ENCODE peak calls at places on chromosomes 12 and 14, in ten cellular contexts. Z, I, Y, N, S, K, V, D, H and B are unnamed samples.

GRCh38 chr14:102898298-102898697 is 24.2 kb upstream of the AMN start:
- DNase-seq in Z (no peak), I (no peak), Y (no peak), N (no peak), S (no peak), K (no peak), V (no peak), D (no peak), H (no peak), B (no peak)

GRCh38 chr14:91369628-91370445 is 47.8 kb downstream of the CCDC88C start:
- DNase-seq in Z (no peak), I (peak; percentile 55), Y (no peak), N (no peak), S (no peak), K (no peak), V (no peak), D (no peak), H (no peak), B (peak; percentile 62)

GRCh38 chr12:109900752-109901580 is 892 bp downstream of the TCHP start:
- DNase-seq in Z (no peak), I (no peak), Y (no peak), N (peak; percentile 6), S (no peak), K (no peak), V (no peak), D (no peak), H (no peak), B (no peak)

GRCh38 chr14:101604935-101605767 is 43.9 kb downstream of the DIO3 start:
- DNase-seq in Z (no peak), I (no peak), Y (no peak), N (no peak), S (no peak), K (no peak), V (no peak), D (no peak), H (no peak), B (no peak)

GRCh38 chr14:64643709-64644108 is 60.5 kb upstream of the PLEKHG3 start:
- DNase-seq in Z (no peak), I (no peak), Y (no peak), N (no peak), S (no peak), K (no peak), V (no peak), D (no peak), H (no peak), B (no peak)

GRCh38 chr12:5220835-5221234 is 177.2 kb downstream of the KCNA5 start:
- DNase-seq in Z (no peak), I (peak; percentile 7), Y (no peak), N (no peak), S (no peak), K (no peak), V (no peak), D (no peak), H (no peak), B (no peak)

GRCh38 chr14:99803803-99804202 is 10.6 kb downstream of the EML1 start:
- DNase-seq in Z (no peak), I (no peak), Y (no peak), N (no peak), S (no peak), K (no peak), V (no peak), D (no peak), H (no peak), B (no peak)

GRCh38 chr12:28780960-28781359 is 368.1 kb upstream of the FAR2 start:
- DNase-seq in Z (no peak), I (no peak), Y (no peak), N (no peak), S (no peak), K (no peak), V (no peak), D (no peak), H (no peak), B (no peak)

GRCh38 chr12:122187466-122187865 is 4.5 kb downstream of the LRRC43 start:
- DNase-seq in Z (no peak), I (no peak), Y (no peak), N (no peak), S (no peak), K (no peak), V (no peak), D (no peak), H (no peak), B (no peak)

GRCh38 chr12:112111931-112112330 is 3.3 kb upstream of the NAA25 start:
- DNase-seq in Z (no peak), I (no peak), Y (no peak), N (no peak), S (no peak), K (no peak), V (no peak), D (peak; percentile 19), H (no peak), B (no peak)

GRCh38 chr14:91860238-91860637 is 7.1 kb downstream of the TC2N start:
- DNase-seq in Z (no peak), I (no peak), Y (no peak), N (no peak), S (no peak), K (no peak), V (no peak), D (no peak), H (no peak), B (no peak)

DNA sequence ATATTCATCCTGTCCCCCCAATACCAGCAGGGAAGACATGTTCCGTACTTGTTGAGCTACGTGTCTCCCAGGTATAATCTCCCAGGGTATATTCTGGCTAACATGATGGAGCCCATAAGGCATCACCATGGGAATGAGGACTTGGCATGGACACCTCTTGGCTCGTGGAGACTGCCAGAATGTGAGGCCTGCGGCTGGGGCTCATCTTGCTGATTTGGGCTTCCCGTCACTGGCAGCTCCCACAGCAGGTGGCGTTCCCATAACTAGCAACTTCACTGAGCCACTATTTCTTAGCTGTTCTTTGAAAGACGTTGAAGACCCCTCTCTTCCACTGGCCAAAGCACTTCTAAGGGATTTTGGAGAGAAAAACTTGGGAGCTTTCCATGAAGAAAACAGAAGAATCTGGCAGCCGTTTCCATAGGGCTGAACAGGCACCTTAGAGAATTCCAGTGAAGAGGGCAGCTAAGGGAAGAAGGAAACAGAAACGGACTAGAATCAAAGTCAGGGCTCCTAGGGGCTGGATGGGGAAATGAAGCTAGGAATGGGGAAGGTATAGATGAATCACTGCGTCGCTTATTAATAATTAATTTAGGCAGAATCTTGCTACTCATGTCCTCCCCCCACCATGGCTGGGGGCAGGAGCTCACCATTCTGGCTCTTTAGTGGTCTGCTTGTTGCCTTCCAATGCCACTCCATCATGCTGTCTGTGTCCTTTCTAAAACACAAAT is 39.7 kb upstream of the FOS start:
- DNase-seq in Z (no peak), I (no peak), Y (peak; percentile 46), N (no peak), S (no peak), K (no peak), V (no peak), D (peak; percentile 52), H (no peak), B (no peak)
- TF ChIP-seq CTCF in Z (no peak), I (no peak), Y (no peak), N (no peak), S (no peak), K (no peak), V (no peak), D (peak; percentile 39), H (peak; percentile 29), B (no peak)

DNA sequence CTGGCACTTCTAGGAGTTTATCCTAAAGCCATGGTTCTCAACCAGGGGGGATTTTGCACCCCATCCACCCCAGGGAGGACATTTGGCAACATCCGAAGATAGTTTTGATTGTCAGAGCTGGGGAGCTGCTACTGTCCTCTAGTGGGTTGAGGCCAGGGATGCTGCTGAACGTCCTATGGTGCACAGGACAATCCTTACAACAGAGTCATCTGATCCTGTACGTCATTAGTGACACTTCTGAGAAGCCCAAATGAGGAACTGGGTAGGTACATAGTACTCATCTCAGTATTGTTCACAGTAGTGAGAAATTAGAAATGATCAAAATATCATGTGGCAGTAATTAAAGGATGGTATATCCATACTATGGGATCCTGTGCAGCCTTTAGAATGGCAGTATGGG is 185.1 kb downstream of the CHST11 start:
- DNase-seq in Z (no peak), I (no peak), Y (no peak), N (no peak), S (no peak), K (peak; percentile 64), V (peak; percentile 77), D (no peak), H (no peak), B (peak; percentile 80)
- TF ChIP-seq CTCF in Z (no peak), I (no peak), Y (no peak), N (no peak), S (no peak), K (peak; percentile 66), V (peak; percentile 57), D (no peak), H (no peak), B (peak; percentile 29)

GRCh38 chr12:85448548-85449139 is 168.6 kb downstream of the ALX1 start:
- DNase-seq in Z (no peak), I (no peak), Y (peak; percentile 30), N (peak; percentile 15), S (no peak), K (no peak), V (no peak), D (no peak), H (no peak), B (no peak)
- TF ChIP-seq CTCF in Z (peak; percentile 17), I (no peak), Y (peak; percentile 39), N (peak; percentile 40), S (peak; percentile 45), K (peak; percentile 24), V (no peak), D (peak; percentile 33), H (no peak), B (no peak)

GRCh38 chr14:32514236-32514635 is 185.1 kb downstream of the AKAP6 start:
- DNase-seq in Z (no peak), I (peak; percentile 13), Y (peak; percentile 25), N (no peak), S (no peak), K (no peak), V (no peak), D (no peak), H (no peak), B (no peak)

GRCh38 chr14:32510815-32511214 is 181.7 kb downstream of the AKAP6 start:
- DNase-seq in Z (no peak), I (no peak), Y (peak; percentile 5), N (no peak), S (no peak), K (no peak), V (no peak), D (no peak), H (no peak), B (no peak)

GRCh38 chr14:32512813-32513212 is 183.7 kb downstream of the AKAP6 start:
- DNase-seq in Z (no peak), I (no peak), Y (peak; percentile 34), N (peak; percentile 27), S (no peak), K (no peak), V (no peak), D (no peak), H (no peak), B (no peak)

GRCh38 chr14:32512348-32512747 is 183.2 kb downstream of the AKAP6 start:
- DNase-seq in Z (no peak), I (no peak), Y (no peak), N (no peak), S (no peak), K (no peak), V (no peak), D (no peak), H (no peak), B (no peak)

DNA sequence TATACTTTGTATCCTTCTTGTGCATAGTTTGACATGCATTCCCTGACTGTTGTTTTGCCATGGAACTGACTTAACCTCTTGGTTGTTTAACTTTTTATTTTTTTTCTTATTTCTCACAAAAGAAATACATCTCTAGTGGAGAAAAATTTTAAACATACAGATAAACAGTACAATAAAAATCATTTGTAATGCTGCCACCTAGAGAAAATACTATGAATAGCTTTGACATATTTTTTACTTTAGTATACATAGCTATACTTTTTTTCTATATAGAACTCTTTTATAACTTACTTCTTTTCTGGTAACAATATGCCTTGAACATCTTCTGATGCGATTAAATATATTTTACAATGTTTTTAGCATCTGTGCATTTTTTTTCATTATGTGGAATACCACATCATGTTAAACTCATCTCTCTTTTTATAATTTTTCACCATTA is 184.5 kb downstream of the AKAP6 start:
- DNase-seq in Z (no peak), I (peak; percentile 46), Y (peak; percentile 44), N (peak; percentile 21), S (no peak), K (no peak), V (no peak), D (no peak), H (no peak), B (no peak)
- TF ChIP-seq CTCF in Z (no peak), I (peak; percentile 2), Y (peak; percentile 41), N (peak; percentile 29), S (peak; percentile 41), K (no peak), V (peak; percentile 28), D (no peak), H (peak; percentile 33), B (peak; percentile 16)